ENCODE peak calls at places on chromosomes 11 and 22, in five cellular contexts. One of them, this sample, is unnamed.
A peak's percentile ranks its signal among the peaks of the same experiment; 100 is the strongest.

GRCh38 chr22:31927562-31927961 is 16.8 kb upstream of the YWHAH start:
- DNase-seq in A172: no peak
- DNase-seq in NCI-H748 treated with DMSO at 0.1 percent for 48 hours: no peak
- DNase-seq in H1: no peak
- DNase-seq in NAMALWA: no peak
- DNase-seq in this sample: no peak

GRCh38 chr11:20056109-20057054 is 103.9 kb downstream of the DBX1 start:
- DNase-seq in NCI-H748 treated with DMSO at 0.1 percent for 48 hours: no peak
- DNase-seq in NAMALWA: no peak
- DNase-seq in A172: no peak
- DNase-seq in H1: no peak
- DNase-seq in this sample: no peak

GRCh38 chr22:17441326-17441725 is 72.1 kb downstream of the CECR2 start:
- DNase-seq in A172: no peak
- DNase-seq in NCI-H748 treated with DMSO at 0.1 percent for 48 hours: no peak
- DNase-seq in H1: no peak
- DNase-seq in NAMALWA: no peak
- DNase-seq in this sample: no peak

GRCh38 chr11:71433648-71434450 is 14.3 kb downstream of the DHCR7 start:
- DNase-seq in A172: no peak
- DNase-seq in H1: no peak
- DNase-seq in NCI-H748 treated with DMSO at 0.1 percent for 48 hours: no peak
- DNase-seq in NAMALWA: no peak
- DNase-seq in this sample: no peak

GRCh38 chr22:20203142-20204099 is 52.6 kb upstream of the CCDC188 start:
- DNase-seq in NCI-H748 treated with DMSO at 0.1 percent for 48 hours: no peak
- DNase-seq in A172: peak; percentile 42
- DNase-seq in NAMALWA: no peak
- DNase-seq in H1: peak; percentile 66
- DNase-seq in this sample: no peak

GRCh38 chr11:96061730-96062524 is 138.0 kb upstream of the MTMR2 start:
- DNase-seq in NAMALWA: no peak
- DNase-seq in NCI-H748 treated with DMSO at 0.1 percent for 48 hours: no peak
- DNase-seq in A172: peak; percentile 40
- DNase-seq in H1: no peak
- DNase-seq in this sample: no peak

GRCh38 chr11:130070829-130071205 is 1.1 kb downstream of the APLP2 start:
- DNase-seq in H1: no peak
- DNase-seq in A172: no peak
- DNase-seq in NCI-H748 treated with DMSO at 0.1 percent for 48 hours: no peak
- DNase-seq in NAMALWA: no peak
- DNase-seq in this sample: peak; percentile 48

GRCh38 chr11:70105755-70106571 is 27.8 kb downstream of the ANO1 start:
- DNase-seq in NAMALWA: no peak
- DNase-seq in H1: no peak
- DNase-seq in A172: no peak
- DNase-seq in NCI-H748 treated with DMSO at 0.1 percent for 48 hours: no peak
- DNase-seq in this sample: no peak

GRCh38 chr22:39808087-39808486 is 85.5 kb downstream of the ENTHD1 start:
- DNase-seq in A172: no peak
- DNase-seq in NAMALWA: peak; percentile 42
- DNase-seq in NCI-H748 treated with DMSO at 0.1 percent for 48 hours: no peak
- DNase-seq in H1: peak; percentile 73
- DNase-seq in this sample: peak; percentile 36

GRCh38 chr22:46537946-46538815 is 761 bp upstream of the CELSR1 start:
- DNase-seq in A172: peak; percentile 29
- DNase-seq in H1: peak; percentile 69
- DNase-seq in NAMALWA: no peak
- DNase-seq in NCI-H748 treated with DMSO at 0.1 percent for 48 hours: peak; percentile 38
- DNase-seq in this sample: no peak

GRCh38 chr22:37930270-37930951 is 23.0 kb downstream of the C22orf23 start:
- DNase-seq in A172: peak; percentile 18
- DNase-seq in H1: no peak
- DNase-seq in NCI-H748 treated with DMSO at 0.1 percent for 48 hours: no peak
- DNase-seq in NAMALWA: peak; percentile 71
- DNase-seq in this sample: peak; percentile 49

GRCh38 chr22:47610766-47611165 is 848.3 kb downstream of the TBC1D22A start:
- DNase-seq in A172: no peak
- DNase-seq in H1: no peak
- DNase-seq in NCI-H748 treated with DMSO at 0.1 percent for 48 hours: no peak
- DNase-seq in NAMALWA: no peak
- DNase-seq in this sample: no peak

GRCh38 chr22:30044369-30044768 is 35.9 kb upstream of the HORMAD2 start:
- DNase-seq in NCI-H748 treated with DMSO at 0.1 percent for 48 hours: no peak
- DNase-seq in NAMALWA: no peak
- DNase-seq in A172: peak; percentile 46
- DNase-seq in H1: no peak
- DNase-seq in this sample: no peak

GRCh38 chr11:43984519-43985385 is 42.3 kb downstream of the C11orf96 start:
- DNase-seq in NCI-H748 treated with DMSO at 0.1 percent for 48 hours: no peak
- DNase-seq in A172: no peak
- DNase-seq in NAMALWA: no peak
- DNase-seq in H1: no peak
- DNase-seq in this sample: no peak

GRCh38 chr11:131544591-131544990 is 174.2 kb downstream of the NTM start:
- DNase-seq in A172: no peak
- DNase-seq in NCI-H748 treated with DMSO at 0.1 percent for 48 hours: no peak
- DNase-seq in H1: peak; percentile 63
- DNase-seq in NAMALWA: no peak
- DNase-seq in this sample: no peak

GRCh38 chr11:20397281-20397680 is 9.8 kb downstream of the PRMT3 start:
- DNase-seq in A172: peak; percentile 55
- DNase-seq in NAMALWA: peak; percentile 65
- DNase-seq in NCI-H748 treated with DMSO at 0.1 percent for 48 hours: peak; percentile 59
- DNase-seq in H1: no peak
- DNase-seq in this sample: peak; percentile 40